ENCODE peak calls at places on chromosome 22, in five cellular contexts. B is RWPE1; U is GM23338; S is lung; M is effector memory CD4-positive, alpha-beta T cell. O is an unnamed sample.
A peak's percentile ranks its signal among the peaks of the same experiment; 100 is the strongest.

GRCh38 chr22:49799431-49800075 is 28.1 kb downstream of the BRD1 start:
- DNase-seq in U (no peak), S (no peak), B (no peak), M (no peak), O (no peak)

GRCh38 chr22:50151571-50152537 is 18.7 kb upstream of the PANX2 start:
- DNase-seq in B (no peak), M (no peak), U (peak; percentile 66), S (no peak), O (no peak)

GRCh38 chr22:40120783-40121182 is 56.9 kb upstream of the TNRC6B start:
- DNase-seq in B (no peak), M (no peak), U (no peak), S (no peak), O (no peak)

GRCh38 chr22:49291781-49292180 is 535.9 kb downstream of the BRD1 start:
- DNase-seq in S (no peak), U (no peak), M (no peak), B (no peak), O (no peak)

GRCh38 chr22:28999510-29000224 is 62.0 kb downstream of the C22orf31 start:
- DNase-seq in M (no peak), U (no peak), S (no peak), B (no peak), O (no peak)

GRCh38 chr22:29799217-29799680 is 32.1 kb downstream of the UQCR10 start:
- DNase-seq in S (peak; percentile 95), U (no peak), M (no peak), B (peak; percentile 89), O (peak; percentile 73)

GRCh38 chr22:47918276-47918928 is 1156.0 kb downstream of the TBC1D22A start:
- DNase-seq in S (no peak), M (no peak), B (no peak), U (no peak), O (no peak)

GRCh38 chr22:42610211-42610610 is 4.5 kb downstream of the POLDIP3 start:
- DNase-seq in S (no peak), U (no peak), M (no peak), B (no peak), O (no peak)

GRCh38 chr22:49570032-49570848 is 257.4 kb downstream of the BRD1 start:
- DNase-seq in M (no peak), U (no peak), B (no peak), S (no peak), O (no peak)

GRCh38 chr22:49326558-49326957 is 501.1 kb downstream of the BRD1 start:
- DNase-seq in S (no peak), U (no peak), M (no peak), B (no peak), O (no peak)

GRCh38 chr22:39686178-39686620 is 115.6 kb downstream of the CACNA1I start:
- DNase-seq in U (no peak), M (no peak), S (no peak), B (no peak), O (no peak)

GRCh38 chr22:40055143-40055926 is 60.6 kb downstream of the FAM83F start:
- DNase-seq in U (no peak), M (no peak), B (no peak), S (no peak), O (no peak)

GRCh38 chr22:40285508-40285907 is 60.8 kb upstream of the ADSL start:
- DNase-seq in U (no peak), M (no peak), B (no peak), S (no peak), O (no peak)

GRCh38 chr22:35593885-35594470 is 23.2 kb downstream of the MB start:
- DNase-seq in U (no peak), B (no peak), M (no peak), S (no peak), O (no peak)

GRCh38 chr22:32758866-32759385 is 42.6 kb upstream of the TIMP3 start:
- DNase-seq in M (no peak), S (no peak), U (no peak), B (no peak), O (no peak)

GRCh38 chr22:44032126-44032730 is 8.1 kb downstream of the PARVB start:
- DNase-seq in M (no peak), S (no peak), U (no peak), B (no peak), O (no peak)

GRCh38 chr22:22856885-22857606 is 30.6 kb upstream of the IGLL5 start:
- DNase-seq in B (no peak), S (no peak), U (no peak), M (no peak), O (no peak)

GRCh38 chr22:43228330-43228729 is 41.4 kb upstream of the TTLL12 start:
- DNase-seq in M (no peak), B (peak; percentile 11), U (peak; percentile 88), S (no peak), O (no peak)

GRCh38 chr22:42528591-42529307 is 9.2 kb upstream of the RRP7A start:
- DNase-seq in S (no peak), M (no peak), U (no peak), B (no peak), O (no peak)

GRCh38 chr22:28976588-28976987 is 85.0 kb downstream of the C22orf31 start:
- DNase-seq in U (no peak), B (peak; percentile 59), M (no peak), S (no peak), O (no peak)

GRCh38 chr22:18068381-18068988 is 9.3 kb upstream of the PEX26 start:
- DNase-seq in B (no peak), U (no peak), M (no peak), S (no peak), O (no peak)

GRCh38 chr22:21045585-21046294 is at the start of gene LRRC74B:
- DNase-seq in U (peak; percentile 97), S (peak; percentile 87), B (peak; percentile 92), M (peak; percentile 17), O (peak; percentile 57)

GRCh38 chr22:29632672-29633071 is 29.2 kb downstream of the NF2 start:
- DNase-seq in U (no peak), S (no peak), B (no peak), M (no peak), O (no peak)

GRCh38 chr22:16917144-16918003 is 90.6 kb downstream of the GAB4 start:
- DNase-seq in M (no peak), S (peak; percentile 62), U (peak; percentile 90), B (peak; percentile 46), O (peak; percentile 32)

GRCh38 chr22:48635825-48636224 is 1191.8 kb downstream of the BRD1 start:
- DNase-seq in B (no peak), U (no peak), S (no peak), M (no peak), O (no peak)

GRCh38 chr22:43829904-43830851 is 18.1 kb upstream of the EFCAB6 start:
- DNase-seq in U (no peak), B (no peak), M (no peak), S (peak; percentile 43), O (no peak)

GRCh38 chr22:44405661-44406060 is 92.4 kb downstream of the RTL6 start:
- DNase-seq in S (no peak), U (no peak), B (no peak), M (no peak), O (no peak)

GRCh38 chr22:48889887-48890692 is 937.6 kb downstream of the BRD1 start:
- DNase-seq in U (no peak), B (no peak), M (no peak), S (no peak), O (no peak)

GRCh38 chr22:38724926-38725571 is 19.3 kb downstream of the GTPBP1 start:
- DNase-seq in B (no peak), M (no peak), U (peak; percentile 71), S (no peak), O (peak; percentile 44)

GRCh38 chr22:39300198-39300830 is 19.1 kb downstream of the RPL3 start:
- DNase-seq in B (no peak), S (no peak), U (peak; percentile 60), M (no peak), O (peak; percentile 44)

GRCh38 chr22:41480397-41480735 is 11.4 kb downstream of the ACO2 start:
- DNase-seq in M (no peak), B (no peak), U (no peak), S (no peak), O (no peak)
- H3K27ac ChIP-seq in M (no peak overlapping the region), B (no peak overlapping the region), U (peak overlapping the region; percentile 88), S (peak overlapping the region; percentile 66), O (peak overlapping the region; percentile 72)

GRCh38 chr22:46401370-46401769 is 65.9 kb downstream of the TRMU start:
- DNase-seq in U (no peak), M (no peak), S (no peak), B (no peak), O (no peak)
- H3K27ac ChIP-seq in U (no peak overlapping the region), M (no peak overlapping the region), S (no peak overlapping the region), B (peak overlapping the region; percentile 12), O (no peak overlapping the region)

GRCh38 chr22:31753005-31753633 is 700 bp upstream of the DEPDC5 start:
- DNase-seq in B (peak; percentile 5), S (peak; percentile 42), M (no peak), U (peak; percentile 88), O (no peak)

GRCh38 chr22:31752096-31752847 is 1.5 kb upstream of the DEPDC5 start:
- DNase-seq in S (no peak), U (no peak), B (no peak), M (no peak), O (no peak)

GRCh38 chr22:31753634-31754471 is at the start of gene DEPDC5:
- DNase-seq in U (peak; percentile 98), M (peak; percentile 94), B (peak; percentile 85), S (peak; percentile 96), O (peak; percentile 95)

GRCh38 chr22:31754813-31755212 is 994 bp downstream of the DEPDC5 start:
- DNase-seq in U (no peak), B (no peak), M (no peak), S (no peak), O (no peak)

GRCh38 chr22:31757265-31757664 is 3.4 kb downstream of the DEPDC5 start:
- DNase-seq in U (no peak), B (no peak), M (no peak), S (no peak), O (no peak)
- H3K27ac ChIP-seq in U (no peak overlapping the region), B (no peak overlapping the region), M (no peak overlapping the region), S (no peak overlapping the region), O (no peak overlapping the region)

DNA sequence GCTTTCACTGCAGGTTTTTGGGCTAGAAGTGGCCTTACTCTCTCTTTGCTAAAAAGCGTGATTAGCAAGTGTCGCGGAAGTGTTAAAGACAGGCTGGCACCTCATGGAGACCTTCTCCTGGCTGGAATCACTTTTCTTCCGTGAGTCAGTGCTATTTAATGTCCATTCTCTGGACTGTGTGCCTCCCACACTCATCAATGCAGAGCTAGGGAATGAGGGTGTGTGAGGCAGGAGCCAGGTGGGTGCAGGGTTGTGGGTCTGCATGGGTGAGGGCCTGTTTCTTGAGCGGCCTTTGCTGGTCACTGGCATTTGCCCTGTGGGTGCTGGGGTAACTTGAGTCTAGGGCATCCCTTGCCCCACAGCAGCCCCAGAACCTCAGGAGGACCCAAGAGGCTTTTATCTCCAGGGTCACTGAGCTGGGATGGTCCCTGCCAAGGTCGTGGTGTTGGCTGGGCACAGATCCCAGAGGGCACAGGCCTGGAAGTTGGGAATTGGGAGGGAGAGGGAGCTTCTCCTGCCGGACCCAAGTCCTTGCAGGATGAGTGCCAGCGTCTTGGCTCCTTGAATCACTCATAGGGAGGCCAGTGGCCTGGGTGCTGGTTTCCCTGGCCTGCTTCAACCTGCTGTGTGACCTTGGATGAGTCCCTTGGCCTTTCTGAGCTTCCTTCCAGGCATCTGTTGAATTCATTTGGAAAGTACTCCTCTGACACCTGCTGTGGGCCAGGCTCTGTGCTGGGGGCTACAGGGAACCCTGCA is 30.0 kb downstream of the KIAA1671 start:
- DNase-seq in M (no peak), U (no peak), B (no peak), S (no peak), O (no peak)
- H3K27ac ChIP-seq in M (no peak overlapping the region), U (peak overlapping the region; percentile 59), B (peak overlapping the region; percentile 99), S (peak overlapping the region; percentile 55), O (no peak overlapping the region)